ENCODE peak calls at places on chromosomes 5 and 9, in ten cellular contexts. P, Y, W, H, A, F, Z, U, J and G are unnamed samples.

GRCh38 chr5:83957188-83957587 is 236.5 kb upstream of the HAPLN1 start:
- DNase-seq in P (no peak), Y (no peak), W (peak; percentile 22), H (no peak), A (no peak), F (peak; percentile 42), Z (no peak), U (no peak), J (no peak), G (no peak)

GRCh38 chr9:98415782-98416181 is 160.3 kb upstream of the TBC1D2 start:
- DNase-seq in P (no peak), Y (no peak), W (no peak), H (no peak), A (no peak), F (no peak), Z (no peak), U (no peak), J (no peak), G (no peak)

GRCh38 chr5:142472306-142472951 is 147.6 kb upstream of the SPRY4 start:
- DNase-seq in P (no peak), Y (no peak), W (peak; percentile 99), H (no peak), A (no peak), F (peak; percentile 86), Z (no peak), U (no peak), J (peak; percentile 57), G (peak; percentile 88)

GRCh38 chr9:127066060-127066774 is 56.2 kb downstream of the ANGPTL2 start:
- DNase-seq in P (no peak), Y (no peak), W (peak; percentile 73), H (no peak), A (no peak), F (peak; percentile 20), Z (no peak), U (no peak), J (no peak), G (no peak)

GRCh38 chr9:20319641-20320337 is 302.5 kb downstream of the MLLT3 start:
- DNase-seq in P (peak; percentile 100), Y (no peak), W (peak; percentile 68), H (no peak), A (no peak), F (peak; percentile 82), Z (no peak), U (no peak), J (no peak), G (peak; percentile 49)

GRCh38 chr9:112125961-112126388 is 49.1 kb downstream of the SUSD1 start:
- DNase-seq in P (no peak), Y (no peak), W (peak; percentile 25), H (no peak), A (no peak), F (no peak), Z (no peak), U (no peak), J (no peak), G (no peak)

GRCh38 chr9:134377976-134378375 is 51.7 kb downstream of the RXRA start:
- DNase-seq in P (no peak), Y (peak; percentile 81), W (no peak), H (peak; percentile 72), A (peak; percentile 84), F (no peak), Z (peak; percentile 93), U (no peak), J (peak; percentile 97), G (no peak)

GRCh38 chr5:9562101-9562500 is 16.2 kb upstream of the SEMA5A start:
- DNase-seq in P (no peak), Y (no peak), W (peak; percentile 47), H (no peak), A (no peak), F (peak; percentile 69), Z (no peak), U (no peak), J (peak; percentile 67), G (no peak)

GRCh38 chr5:129966071-129966470 is 61.8 kb downstream of the CHSY3 start:
- DNase-seq in P (no peak), Y (no peak), W (no peak), H (no peak), A (no peak), F (no peak), Z (no peak), U (no peak), J (no peak), G (no peak)

GRCh38 chr5:129973716-129974426 is 69.6 kb downstream of the CHSY3 start:
- DNase-seq in P (no peak), Y (no peak), W (peak; percentile 32), H (no peak), A (no peak), F (peak; percentile 19), Z (no peak), U (no peak), J (no peak), G (peak; percentile 29)

GRCh38 chr5:129972774-129973173 is 68.5 kb downstream of the CHSY3 start:
- DNase-seq in P (no peak), Y (no peak), W (no peak), H (no peak), A (no peak), F (no peak), Z (no peak), U (no peak), J (no peak), G (no peak)

DNA sequence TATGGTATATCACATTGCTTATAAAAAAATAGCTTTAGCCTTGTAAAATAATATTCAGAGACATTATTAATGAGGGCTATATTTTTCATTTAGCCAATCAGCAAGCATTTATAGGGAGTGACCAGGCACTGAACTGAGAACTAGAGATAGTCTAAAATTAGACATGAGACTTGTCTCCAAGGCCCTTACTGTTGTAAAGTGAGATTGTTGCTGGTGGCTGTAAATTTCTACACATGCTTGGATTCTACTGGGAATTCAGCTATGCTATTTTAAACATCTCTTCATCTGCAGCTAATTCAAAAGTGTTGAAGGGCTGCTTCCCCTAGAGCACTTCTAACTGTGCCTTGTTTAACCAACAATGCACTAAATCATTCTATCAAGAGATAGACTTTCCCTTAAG is 67.4 kb downstream of the CHSY3 start:
- DNase-seq in P (no peak), Y (no peak), W (no peak), H (no peak), A (no peak), F (no peak), Z (no peak), U (no peak), J (no peak), G (peak; percentile 4)
- H3K4me3 ChIP-seq in P (no peak overlapping the region), Y (no peak overlapping the region), W (no peak overlapping the region), H (no peak overlapping the region), A (no peak overlapping the region), F (no peak overlapping the region), Z (no peak overlapping the region), U (no peak overlapping the region), J (no peak overlapping the region), G (no peak overlapping the region)

GRCh38 chr5:38847549-38848341 is 1.9 kb downstream of the OSMR start:
- DNase-seq in P (peak; percentile 8), Y (no peak), W (no peak), H (no peak), A (no peak), F (peak; percentile 20), Z (no peak), U (no peak), J (no peak), G (peak; percentile 58)

GRCh38 chr5:38848637-38849036 is 2.8 kb downstream of the OSMR start:
- DNase-seq in P (peak; percentile 43), Y (no peak), W (no peak), H (no peak), A (no peak), F (no peak), Z (no peak), U (no peak), J (no peak), G (no peak)

GRCh38 chr5:38843665-38844064 is 2.1 kb upstream of the OSMR start:
- DNase-seq in P (no peak), Y (no peak), W (no peak), H (no peak), A (no peak), F (no peak), Z (no peak), U (no peak), J (no peak), G (no peak)

GRCh38 chr5:38846379-38846967 is 661 bp downstream of the OSMR start:
- DNase-seq in P (no peak), Y (no peak), W (no peak), H (no peak), A (no peak), F (peak; percentile 15), Z (no peak), U (no peak), J (peak; percentile 46), G (peak; percentile 43)

DNA sequence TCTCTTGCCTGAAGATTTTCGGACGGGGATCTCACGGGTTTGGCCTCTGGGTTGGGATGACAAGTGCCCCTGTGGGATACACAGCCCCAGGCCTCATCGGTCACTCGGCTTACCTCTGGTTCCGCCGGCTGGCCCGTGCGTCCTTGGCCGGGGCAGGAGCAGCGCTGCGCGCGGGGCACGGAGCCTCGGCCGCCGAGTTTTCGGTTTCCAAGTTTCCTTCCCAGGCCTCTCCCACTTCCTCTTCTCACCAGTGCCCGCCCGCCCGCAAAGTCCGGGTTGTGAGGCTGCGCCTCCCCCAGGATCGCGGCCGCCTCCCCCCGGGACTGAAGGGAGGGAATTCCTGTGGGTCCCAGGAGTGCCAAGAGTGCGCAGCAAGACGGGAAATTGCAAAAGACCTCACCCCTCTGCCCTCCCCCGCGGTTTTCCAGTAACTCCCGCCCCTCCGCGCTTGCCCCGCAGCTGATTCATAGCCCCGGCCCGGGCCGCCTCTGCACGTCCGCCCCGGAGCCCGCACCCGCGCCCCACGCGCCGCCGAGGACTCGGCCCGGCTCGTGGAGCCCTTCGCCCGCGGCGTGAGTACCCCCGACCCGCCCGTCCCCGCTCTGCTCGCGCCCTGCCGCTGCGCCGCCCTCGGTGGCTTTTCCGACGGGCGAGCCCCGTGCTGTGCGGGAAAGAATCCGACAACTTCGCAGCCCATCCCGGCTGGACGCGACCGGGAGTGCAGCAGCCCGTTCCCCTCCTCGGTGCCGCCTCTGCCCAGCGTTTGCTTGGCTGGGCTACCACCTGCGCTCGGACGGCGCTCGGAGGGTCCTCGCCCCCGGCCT is at the start of gene OSMR:
- DNase-seq in P (peak; percentile 59), Y (peak; percentile 98), W (peak; percentile 99), H (peak; percentile 97), A (peak; percentile 17), F (peak; percentile 99), Z (peak; percentile 92), U (peak; percentile 99), J (peak; percentile 100), G (peak; percentile 99)
- H3K4me3 ChIP-seq in P (peak within 1 kb of the TSS; percentile 47), Y (peak within 1 kb of the TSS; percentile 89), W (peak within 1 kb of the TSS; percentile 93), H (peak within 1 kb of the TSS; percentile 80), A (peak within 1 kb of the TSS; percentile 63), F (peak within 1 kb of the TSS; percentile 85), Z (peak within 1 kb of the TSS; percentile 59), U (peak within 1 kb of the TSS; percentile 92), J (peak within 1 kb of the TSS; percentile 79), G (peak within 1 kb of the TSS; percentile 93)

DNA sequence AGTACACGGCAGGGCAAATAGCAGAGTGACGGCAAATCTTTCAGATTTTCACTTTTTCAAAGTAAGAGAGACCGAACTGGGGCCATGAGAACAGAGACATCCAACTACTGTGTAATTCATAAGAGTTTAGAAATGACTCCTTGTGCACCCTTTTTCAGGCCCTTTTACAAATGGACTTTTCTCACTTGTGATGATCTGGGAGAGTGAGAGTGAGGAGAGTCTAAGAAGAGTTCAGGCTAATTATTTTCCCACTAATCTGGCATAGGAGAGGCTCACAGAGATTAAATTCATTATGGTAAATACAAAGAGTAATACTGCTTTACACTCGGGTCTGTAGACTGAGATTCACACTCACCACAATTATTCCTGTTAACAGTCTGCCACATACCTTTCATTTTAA is 880 bp upstream of the CCNG1 start:
- DNase-seq in P (no peak), Y (no peak), W (no peak), H (no peak), A (no peak), F (no peak), Z (no peak), U (no peak), J (no peak), G (no peak)
- H3K4me3 ChIP-seq in P (peak overlapping the region; percentile 88), Y (peak overlapping the region; percentile 82), W (no peak overlapping the region), H (no peak overlapping the region), A (peak overlapping the region; percentile 68), F (no peak overlapping the region), Z (no peak overlapping the region), U (peak overlapping the region; percentile 97), J (peak overlapping the region; percentile 85), G (no peak overlapping the region)

GRCh38 chr5:81779125-81779934 is 28.4 kb upstream of the SSBP2 start:
- DNase-seq in P (peak; percentile 20), Y (peak; percentile 81), W (peak; percentile 48), H (peak; percentile 61), A (peak; percentile 32), F (peak; percentile 53), Z (peak; percentile 77), U (no peak), J (peak; percentile 34), G (peak; percentile 65)
- H3K4me3 ChIP-seq in P (no peak overlapping the region), Y (peak overlapping the region; percentile 28), W (peak overlapping the region; percentile 30), H (no peak overlapping the region), A (peak overlapping the region; percentile 11), F (no peak overlapping the region), Z (no peak overlapping the region), U (peak overlapping the region; percentile 57), J (no peak overlapping the region), G (peak overlapping the region; percentile 5)